ENCODE peak calls at places on chromosomes 13 and 19, in seven cellular contexts. X is SK-N-SH; K is lower leg skin; U is CD8-positive, alpha-beta T cell; B is MCF 10A; W is mammary epithelial cell; C is thoracic aorta. P is an unnamed sample.

GRCh38 chr13:22090114-22090513 is 419.2 kb downstream of the FGF9 start:
- DNase-seq in X (no peak), K (no peak), U (no peak), B (no peak), W (no peak), C (no peak), P (no peak)

GRCh38 chr13:46687810-46688209 is 109.2 kb downstream of the ESD start:
- DNase-seq in X (no peak), K (no peak), U (peak; percentile 30), B (peak; percentile 65), W (peak; percentile 50), C (no peak), P (peak; percentile 19)

GRCh38 chr19:29634731-29635130 is 28.6 kb downstream of the POP4 start:
- DNase-seq in X (peak; percentile 3), K (no peak), U (no peak), B (no peak), W (no peak), C (no peak), P (no peak)

GRCh38 chr19:19662866-19663291 is 597 bp downstream of the ATP13A1 start:
- DNase-seq in X (no peak), K (no peak), U (no peak), B (peak; percentile 25), W (no peak), C (no peak), P (no peak)

GRCh38 chr13:79423801-79424642 is 18.0 kb upstream of the RBM26 start:
- DNase-seq in X (peak; percentile 45), K (no peak), U (no peak), B (peak; percentile 61), W (no peak), C (no peak), P (peak; percentile 57)

GRCh38 chr19:40272261-40272660 is 12.9 kb downstream of the AKT2 start:
- DNase-seq in X (no peak), K (no peak), U (no peak), B (no peak), W (no peak), C (no peak), P (no peak)

GRCh38 chr13:29909975-29910674 is 59.7 kb upstream of the UBL3 start:
- DNase-seq in X (no peak), K (peak; percentile 72), U (no peak), B (peak; percentile 83), W (peak; percentile 81), C (no peak), P (peak; percentile 85)

GRCh38 chr13:110593430-110594130 is 21.8 kb upstream of the NAXD start:
- DNase-seq in X (peak; percentile 80), K (peak; percentile 27), U (no peak), B (peak; percentile 64), W (peak; percentile 39), C (no peak), P (peak; percentile 39)

GRCh38 chr19:29530549-29531457 is 5.0 kb downstream of the VSTM2B start:
- DNase-seq in X (no peak), K (no peak), U (no peak), B (no peak), W (no peak), C (no peak), P (no peak)

GRCh38 chr19:36420961-36421748 is 2.7 kb upstream of the ZFP82 start:
- DNase-seq in X (peak; percentile 71), K (no peak), U (no peak), B (no peak), W (peak; percentile 8), C (no peak), P (no peak)

GRCh38 chr19:51921949-51922348 is 5.3 kb upstream of the ZNF613 start:
- DNase-seq in X (no peak), K (no peak), U (no peak), B (peak; percentile 9), W (no peak), C (no peak), P (no peak)

GRCh38 chr13:33090755-33091454 is 74.7 kb downstream of the KL start:
- DNase-seq in X (no peak), K (no peak), U (no peak), B (no peak), W (no peak), C (no peak), P (no peak)

GRCh38 chr13:104011505-104012270 is 945.5 kb upstream of the SLC10A2 start:
- DNase-seq in X (no peak), K (peak; percentile 17), U (no peak), B (no peak), W (no peak), C (no peak), P (no peak)

GRCh38 chr19:47379398-47379938 is 30.4 kb downstream of the DHX34 start:
- DNase-seq in X (no peak), K (no peak), U (no peak), B (no peak), W (no peak), C (no peak), P (no peak)

GRCh38 chr13:31824705-31825512 is 85.6 kb downstream of the RXFP2 start:
- DNase-seq in X (no peak), K (no peak), U (no peak), B (peak; percentile 24), W (no peak), C (no peak), P (peak; percentile 17)

GRCh38 chr13:41813426-41813825 is 147.5 kb downstream of the VWA8 start:
- DNase-seq in X (no peak), K (no peak), U (no peak), B (no peak), W (no peak), C (no peak), P (peak; percentile 31)

GRCh38 chr13:97434417-97435296 is 688 bp downstream of the RAP2A start:
- DNase-seq in X (peak; percentile 22), K (peak; percentile 40), U (peak; percentile 48), B (peak; percentile 56), W (peak; percentile 25), C (no peak), P (peak; percentile 25)

GRCh38 chr13:104567114-104567513 is 1500.9 kb upstream of the SLC10A2 start:
- DNase-seq in X (peak; percentile 4), K (no peak), U (no peak), B (no peak), W (no peak), C (no peak), P (no peak)

GRCh38 chr13:76852991-76853390 is 33.2 kb downstream of the KCTD12 start:
- DNase-seq in X (no peak), K (peak; percentile 41), U (no peak), B (peak; percentile 95), W (peak; percentile 92), C (no peak), P (peak; percentile 5)

GRCh38 chr19:41218615-41219507 is at the start of gene AXL:
- DNase-seq in X (peak; percentile 43), K (peak; percentile 84), U (no peak), B (peak; percentile 92), W (peak; percentile 95), C (peak; percentile 75), P (peak; percentile 79)

GRCh38 chr19:10111405-10111811 is at the start of gene P2RY11:
- DNase-seq in X (peak; percentile 23), K (no peak), U (no peak), B (no peak), W (no peak), C (no peak), P (no peak)

GRCh38 chr13:59533561-59534337 is 630.0 kb downstream of the DIAPH3 start:
- DNase-seq in X (no peak), K (no peak), U (no peak), B (peak; percentile 9), W (peak; percentile 54), C (no peak), P (peak; percentile 4)

GRCh38 chr13:76339649-76340048 is 546.6 kb downstream of the KCTD12 start:
- DNase-seq in X (no peak), K (no peak), U (no peak), B (no peak), W (no peak), C (no peak), P (no peak)

GRCh38 chr13:51764184-51765141 is 39.5 kb downstream of the DHRS12 start:
- DNase-seq in X (no peak), K (peak; percentile 88), U (peak; percentile 34), B (no peak), W (no peak), C (no peak), P (peak; percentile 74)

GRCh38 chr19:2715470-2716274 is 5.5 kb downstream of the DIRAS1 start:
- DNase-seq in X (no peak), K (no peak), U (no peak), B (no peak), W (no peak), C (no peak), P (no peak)

GRCh38 chr19:12652219-12652618 is 14.3 kb downstream of the MAN2B1 start:
- DNase-seq in X (no peak), K (no peak), U (no peak), B (no peak), W (no peak), C (no peak), P (no peak)

GRCh38 chr19:12655546-12655945 is 11.0 kb downstream of the MAN2B1 start:
- DNase-seq in X (no peak), K (no peak), U (no peak), B (no peak), W (no peak), C (no peak), P (no peak)

GRCh38 chr19:12656899-12657571 is 9.5 kb downstream of the MAN2B1 start:
- DNase-seq in X (peak; percentile 86), K (no peak), U (no peak), B (no peak), W (no peak), C (no peak), P (no peak)

GRCh38 chr19:12660980-12661379 is 5.6 kb downstream of the MAN2B1 start:
- DNase-seq in X (no peak), K (no peak), U (no peak), B (no peak), W (no peak), C (no peak), P (no peak)

DNA sequence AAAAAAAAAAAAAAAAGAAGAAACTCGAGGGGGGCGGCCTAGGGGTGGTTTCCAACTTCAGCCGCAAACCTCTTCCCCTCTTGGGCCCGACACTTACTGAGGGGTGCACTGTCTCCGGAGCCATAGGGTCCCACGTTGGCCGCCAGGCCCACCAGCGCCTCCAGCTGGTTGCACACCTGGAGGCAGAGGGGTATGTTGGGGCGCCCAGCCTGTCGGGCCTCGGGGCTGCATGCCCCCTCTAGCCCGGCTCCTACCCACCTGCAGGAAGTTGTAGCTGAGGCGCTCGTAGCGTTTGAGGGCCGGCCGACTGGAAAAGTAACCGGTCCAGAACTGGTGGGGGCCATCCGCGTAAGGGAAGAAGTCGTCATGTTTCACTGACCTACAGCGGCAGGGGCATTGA is 8.6 kb downstream of the MAN2B1 start:
- DNase-seq in X (no peak), K (no peak), U (no peak), B (no peak), W (no peak), C (no peak), P (no peak)
- TF ChIP-seq CTCF in X (no peak), K (no peak), U (no peak), B (no peak), W (no peak), C (no peak), P (peak; percentile 10)

GRCh38 chr13:96075953-96076543 is 13.9 kb upstream of the HS6ST3 start:
- DNase-seq in X (peak; percentile 28), K (no peak), U (no peak), B (peak; percentile 43), W (no peak), C (no peak), P (peak; percentile 23)
- TF ChIP-seq CTCF in X (peak; percentile 74), K (no peak), U (no peak), B (peak; percentile 69), W (peak; percentile 61), C (peak; percentile 49), P (peak; percentile 83)

GRCh38 chr19:289651-290538 is 1.3 kb downstream of the PLPP2 start:
- DNase-seq in X (peak; percentile 27), K (peak; percentile 58), U (peak; percentile 29), B (peak; percentile 82), W (peak; percentile 89), C (no peak), P (peak; percentile 65)
- TF ChIP-seq CTCF in X (no peak), K (no peak), U (no peak), B (no peak), W (no peak), C (no peak), P (no peak)

GRCh38 chr19:58044391-58044790 is 10.6 kb downstream of the ZSCAN1 start:
- DNase-seq in X (no peak), K (no peak), U (no peak), B (no peak), W (no peak), C (no peak), P (no peak)
- TF ChIP-seq CTCF in X (no peak), K (no peak), U (no peak), B (no peak), W (no peak), C (no peak), P (no peak)

P was measured in HFFc6.